ENCODE peak calls at places on chromosomes 13 and 19, in ten cellular contexts. C is glutamatergic neuron; J is PC-3; E is ELR; K is WTC11; W is AML-193; F is stimulated activated CD4-positive, alpha-beta T cell treated with anti-CD3 and anti-CD28 coated beads, Interleukin-1b, Interleukin-23, amount 100 ng/mL, for 24 hours; H is skeletal muscle cell; B is fibroblast of mammary gland; P is left ventricle myocardium inferior. Y is an unnamed sample.

GRCh38 chr13:113028336-113029060 is 59.5 kb downstream of the MCF2L start:
- DNase-seq in B (no peak), P (no peak), J (no peak), C (no peak), W (no peak), K (no peak), E (no peak), H (no peak), F (no peak), Y (no peak)

GRCh38 chr19:35476149-35476548 is 14.1 kb downstream of the KRTDAP start:
- DNase-seq in E (no peak), K (peak; percentile 77), P (no peak), W (no peak), J (no peak), H (no peak), C (no peak), F (no peak), B (no peak), Y (no peak)

GRCh38 chr13:48232420-48233096 is 448 bp upstream of the ITM2B start:
- DNase-seq in W (peak; percentile 45), B (peak; percentile 65), E (peak; percentile 16), K (no peak), P (no peak), H (no peak), J (peak; percentile 4), F (no peak), C (no peak), Y (no peak)

GRCh38 chr13:79403113-79403512 is 2.9 kb downstream of the RBM26 start:
- DNase-seq in K (no peak), J (no peak), F (no peak), E (no peak), C (no peak), H (no peak), P (no peak), B (no peak), W (no peak), Y (no peak)

GRCh38 chr19:50492303-50493052 is 15.8 kb upstream of the GARIN5A start:
- DNase-seq in H (no peak), P (no peak), F (no peak), K (no peak), C (no peak), J (peak; percentile 27), E (peak; percentile 10), B (no peak), W (no peak), Y (no peak)

GRCh38 chr19:42515241-42515832 is 12.9 kb downstream of the CEACAM1 start:
- DNase-seq in B (no peak), K (no peak), P (no peak), H (no peak), F (no peak), J (no peak), W (no peak), E (no peak), C (no peak), Y (no peak)

GRCh38 chr13:50691682-50692263 is 151.7 kb downstream of the DLEU7 start:
- DNase-seq in B (no peak), H (no peak), E (peak; percentile 53), C (no peak), W (no peak), J (peak; percentile 60), P (no peak), F (no peak), K (no peak), Y (no peak)

GRCh38 chr19:6519289-6519688 is 11.5 kb upstream of the TNFSF9 start:
- DNase-seq in F (no peak), K (no peak), H (no peak), J (peak; percentile 96), P (no peak), E (peak; percentile 87), W (no peak), C (no peak), B (peak; percentile 90), Y (no peak)